ENCODE peak calls at places on chromosomes 2 and 18, in ten cellular contexts. E, I, D, O, L, M, C, K, H and G are unnamed samples.

GRCh38 chr2:217695033-217695520 is 307.7 kb downstream of the TNS1 start:
- DNase-seq in E (no peak), I (no peak), D (no peak), O (no peak), L (no peak), M (no peak), C (no peak), K (no peak), H (no peak), G (no peak)

GRCh38 chr2:131030478-131030971 is 62.7 kb downstream of the FAM168B start:
- DNase-seq in E (peak), I (no peak), D (peak), O (peak), L (no peak), M (no peak), C (no peak), K (no peak), H (no peak), G (no peak)

GRCh38 chr18:33761363-33761762 is 183.3 kb downstream of the ASXL3 start:
- DNase-seq in E (no peak), I (peak), D (no peak), O (no peak), L (no peak), M (no peak), C (no peak), K (no peak), H (no peak), G (peak)

GRCh38 chr18:37565985-37566478 is 434 bp upstream of the CELF4 start:
- DNase-seq in E (no peak), I (peak), D (peak), O (peak), L (no peak), M (no peak), C (no peak), K (no peak), H (peak), G (no peak)

GRCh38 chr2:201114846-201115245 is 1.1 kb upstream of the CFLAR start:
- DNase-seq in E (no peak), I (no peak), D (no peak), O (no peak), L (no peak), M (no peak), C (no peak), K (no peak), H (no peak), G (peak)

GRCh38 chr18:40882468-40882867 is 1072.6 kb upstream of the PIK3C3 start:
- DNase-seq in E (no peak), I (no peak), D (peak), O (no peak), L (no peak), M (no peak), C (no peak), K (no peak), H (no peak), G (no peak)

GRCh38 chr2:176148758-176149483 is 2.4 kb upstream of the HOXD4 start:
- DNase-seq in E (no peak), I (no peak), D (no peak), O (no peak), L (no peak), M (no peak), C (no peak), K (no peak), H (no peak), G (no peak)

GRCh38 chr2:31384351-31384750 is 30.2 kb downstream of the XDH start:
- DNase-seq in E (no peak), I (no peak), D (no peak), O (no peak), L (no peak), M (no peak), C (no peak), K (no peak), H (no peak), G (no peak)